ENCODE peak calls at places on chromosomes 1 and 21, in nine cellular contexts. N is upper lobe of right lung; W is NCI-H1105 treated with DMSO at 0.1 percent for 48 hours; X is endothelial cell; A is KG1; C is SJCRH30; J is body of pancreas; V is activated CD4-positive, alpha-beta T cell treated with anti-CD3 and anti-CD28 coated beads for 48 hours; Z is NCI-H1092 treated with DMSO at 0.1 percent for 48 hours. R is an unnamed sample.

GRCh38 chr1:59367269-59368006 is 70.5 kb downstream of the FGGY start:
- DNase-seq in A (no peak), W (no peak), Z (no peak), C (peak), X (no peak), N (peak), V (no peak), J (peak), R (peak)

GRCh38 chr1:76568839-76569238 is 298.4 kb upstream of the ST6GALNAC5 start:
- DNase-seq in X (no peak), Z (no peak), W (no peak), C (no peak), A (no peak), N (no peak), V (no peak), J (no peak), R (no peak)

GRCh38 chr21:42786884-42787283 is 92.5 kb downstream of the WDR4 start:
- DNase-seq in N (no peak), Z (no peak), W (no peak), X (no peak), C (no peak), J (no peak), V (no peak), A (no peak), R (no peak)

GRCh38 chr1:228830185-228830953 is 95.1 kb downstream of the RHOU start:
- DNase-seq in N (peak), C (no peak), V (no peak), W (no peak), A (no peak), Z (no peak), J (peak), X (no peak), R (no peak)

GRCh38 chr21:39612233-39613028 is at the start of gene B3GALT5:
- DNase-seq in Z (peak), A (no peak), W (peak), J (peak), C (peak), V (peak), N (no peak), X (peak), R (no peak)

GRCh38 chr1:43786975-43787374 is 79.6 kb downstream of the ST3GAL3 start:
- DNase-seq in C (peak), N (no peak), X (no peak), Z (no peak), W (no peak), J (no peak), V (no peak), A (no peak), R (no peak)

GRCh38 chr1:27855085-27855484 is 17.3 kb upstream of the THEMIS2 start:
- DNase-seq in A (no peak), V (no peak), Z (no peak), N (no peak), W (no peak), J (no peak), X (no peak), C (no peak), R (no peak)

GRCh38 chr1:59390307-59390706 is 93.4 kb downstream of the FGGY start:
- DNase-seq in V (no peak), Z (no peak), A (no peak), N (no peak), C (no peak), J (no peak), X (no peak), W (no peak), R (no peak)

GRCh38 chr1:154729031-154729442 is 121.1 kb upstream of the ADAR start:
- DNase-seq in V (no peak), W (no peak), C (peak), Z (no peak), N (no peak), J (no peak), X (no peak), A (no peak), R (no peak)

GRCh38 chr1:223089250-223089649 is 53.8 kb downstream of the TLR5 start:
- DNase-seq in A (no peak), Z (no peak), J (no peak), V (no peak), N (no peak), C (no peak), X (no peak), W (no peak), R (no peak)

GRCh38 chr1:209728466-209728865 is 23.8 kb downstream of the HSD11B1 start:
- DNase-seq in X (no peak), N (no peak), W (no peak), C (no peak), J (no peak), V (no peak), Z (no peak), A (no peak), R (no peak)

GRCh38 chr1:224245188-224245587 is 62.1 kb downstream of the DEGS1 start:
- DNase-seq in W (no peak), X (peak), Z (no peak), C (no peak), A (no peak), N (peak), V (no peak), J (peak), R (peak)

GRCh38 chr1:209674957-209675566 is at the start of gene G0S2:
- DNase-seq in A (no peak), V (peak), X (peak), J (peak), N (peak), W (peak), Z (peak), C (peak), R (peak)

GRCh38 chr21:41965447-41966340 is 11.9 kb upstream of the C2CD2 start:
- DNase-seq in V (no peak), J (no peak), X (no peak), Z (no peak), C (no peak), A (no peak), N (peak), W (no peak), R (no peak)

GRCh38 chr1:212608956-212609700 is 567 bp downstream of the ATF3 start:
- DNase-seq in V (peak), N (peak), Z (peak), J (peak), C (peak), A (no peak), W (peak), X (peak), R (peak)

GRCh38 chr1:41455479-41456271 is 28.8 kb downstream of the EDN2 start:
- DNase-seq in A (no peak), Z (no peak), X (no peak), V (no peak), W (no peak), J (no peak), C (no peak), N (no peak), R (no peak)